ENCODE peak calls at places on chromosome 5, in eight cellular contexts. One of them, this sample, is unnamed.

GRCh38 chr5:151092750-151093149 is 11.9 kb upstream of the TNIP1 start:
- DNase-seq in fibroblast of mammary gland: peak
- DNase-seq in fibroblast of pulmonary artery: peak
- DNase-seq in AG10803: peak
- DNase-seq in body of pancreas: no peak
- DNase-seq in ovary: no peak
- DNase-seq in lower lobe of right lung: no peak
- DNase-seq in keratinocyte: no peak
- DNase-seq in this sample: peak

GRCh38 chr5:135213466-135214239 is 179.6 kb upstream of the PITX1 start:
- DNase-seq in fibroblast of pulmonary artery: no peak
- DNase-seq in lower lobe of right lung: no peak
- DNase-seq in keratinocyte: no peak
- DNase-seq in fibroblast of mammary gland: no peak
- DNase-seq in body of pancreas: no peak
- DNase-seq in ovary: no peak
- DNase-seq in AG10803: no peak
- DNase-seq in this sample: no peak

GRCh38 chr5:36638056-36638455 is 31.6 kb downstream of the SLC1A3 start:
- DNase-seq in fibroblast of mammary gland: no peak
- DNase-seq in body of pancreas: no peak
- DNase-seq in fibroblast of pulmonary artery: no peak
- DNase-seq in ovary: no peak
- DNase-seq in AG10803: no peak
- DNase-seq in keratinocyte: no peak
- DNase-seq in lower lobe of right lung: no peak
- DNase-seq in this sample: no peak

GRCh38 chr5:41432481-41433253 is 77.7 kb downstream of the PLCXD3 start:
- DNase-seq in keratinocyte: no peak
- DNase-seq in lower lobe of right lung: no peak
- DNase-seq in body of pancreas: peak
- DNase-seq in ovary: no peak
- DNase-seq in fibroblast of pulmonary artery: no peak
- DNase-seq in AG10803: no peak
- DNase-seq in fibroblast of mammary gland: no peak
- DNase-seq in this sample: no peak

GRCh38 chr5:136802382-136802781 is 437.0 kb upstream of the TRPC7 start:
- DNase-seq in fibroblast of pulmonary artery: peak
- DNase-seq in ovary: no peak
- DNase-seq in lower lobe of right lung: no peak
- DNase-seq in keratinocyte: no peak
- DNase-seq in AG10803: peak
- DNase-seq in body of pancreas: no peak
- DNase-seq in fibroblast of mammary gland: peak
- DNase-seq in this sample: no peak

GRCh38 chr5:6759401-6759800 is 46.2 kb downstream of the TENT4A start:
- DNase-seq in AG10803: no peak
- DNase-seq in fibroblast of pulmonary artery: peak
- DNase-seq in ovary: no peak
- DNase-seq in fibroblast of mammary gland: peak
- DNase-seq in keratinocyte: peak
- DNase-seq in lower lobe of right lung: no peak
- DNase-seq in body of pancreas: peak
- DNase-seq in this sample: no peak

GRCh38 chr5:159928122-159928960 is 12.1 kb downstream of the ADRA1B start:
- DNase-seq in body of pancreas: no peak
- DNase-seq in AG10803: peak
- DNase-seq in fibroblast of pulmonary artery: peak
- DNase-seq in lower lobe of right lung: peak
- DNase-seq in ovary: no peak
- DNase-seq in fibroblast of mammary gland: peak
- DNase-seq in keratinocyte: peak
- DNase-seq in this sample: peak

GRCh38 chr5:110956913-110957813 is 114.3 kb upstream of the TSLP start:
- DNase-seq in keratinocyte: peak
- DNase-seq in body of pancreas: no peak
- DNase-seq in AG10803: no peak
- DNase-seq in fibroblast of pulmonary artery: no peak
- DNase-seq in fibroblast of mammary gland: no peak
- DNase-seq in lower lobe of right lung: no peak
- DNase-seq in ovary: no peak
- DNase-seq in this sample: no peak

GRCh38 chr5:179317411-179318192 is 27.7 kb downstream of the ADAMTS2 start:
- DNase-seq in fibroblast of pulmonary artery: no peak
- DNase-seq in keratinocyte: no peak
- DNase-seq in AG10803: no peak
- DNase-seq in body of pancreas: peak
- DNase-seq in ovary: no peak
- DNase-seq in fibroblast of mammary gland: no peak
- DNase-seq in lower lobe of right lung: peak
- DNase-seq in this sample: no peak

GRCh38 chr5:39192449-39193160 is 26.8 kb downstream of the FYB1 start:
- DNase-seq in fibroblast of mammary gland: no peak
- DNase-seq in ovary: no peak
- DNase-seq in body of pancreas: no peak
- DNase-seq in AG10803: no peak
- DNase-seq in lower lobe of right lung: no peak
- DNase-seq in fibroblast of pulmonary artery: no peak
- DNase-seq in keratinocyte: no peak
- DNase-seq in this sample: no peak

GRCh38 chr5:177455036-177455660 is 8.5 kb downstream of the PRR7 start:
- DNase-seq in keratinocyte: no peak
- DNase-seq in ovary: peak
- DNase-seq in fibroblast of pulmonary artery: peak
- DNase-seq in fibroblast of mammary gland: peak
- DNase-seq in AG10803: peak
- DNase-seq in body of pancreas: peak
- DNase-seq in lower lobe of right lung: peak
- DNase-seq in this sample: no peak

GRCh38 chr5:156526081-156527017 is 199.4 kb downstream of the SGCD start:
- DNase-seq in AG10803: peak
- DNase-seq in fibroblast of mammary gland: no peak
- DNase-seq in body of pancreas: no peak
- DNase-seq in fibroblast of pulmonary artery: no peak
- DNase-seq in lower lobe of right lung: no peak
- DNase-seq in ovary: no peak
- DNase-seq in keratinocyte: no peak
- DNase-seq in this sample: no peak

GRCh38 chr5:95861858-95862561 is 39.5 kb upstream of the GLRX start:
- DNase-seq in AG10803: peak
- DNase-seq in fibroblast of pulmonary artery: peak
- DNase-seq in lower lobe of right lung: no peak
- DNase-seq in fibroblast of mammary gland: peak
- DNase-seq in keratinocyte: no peak
- DNase-seq in body of pancreas: peak
- DNase-seq in ovary: no peak
- DNase-seq in this sample: peak

DNA sequence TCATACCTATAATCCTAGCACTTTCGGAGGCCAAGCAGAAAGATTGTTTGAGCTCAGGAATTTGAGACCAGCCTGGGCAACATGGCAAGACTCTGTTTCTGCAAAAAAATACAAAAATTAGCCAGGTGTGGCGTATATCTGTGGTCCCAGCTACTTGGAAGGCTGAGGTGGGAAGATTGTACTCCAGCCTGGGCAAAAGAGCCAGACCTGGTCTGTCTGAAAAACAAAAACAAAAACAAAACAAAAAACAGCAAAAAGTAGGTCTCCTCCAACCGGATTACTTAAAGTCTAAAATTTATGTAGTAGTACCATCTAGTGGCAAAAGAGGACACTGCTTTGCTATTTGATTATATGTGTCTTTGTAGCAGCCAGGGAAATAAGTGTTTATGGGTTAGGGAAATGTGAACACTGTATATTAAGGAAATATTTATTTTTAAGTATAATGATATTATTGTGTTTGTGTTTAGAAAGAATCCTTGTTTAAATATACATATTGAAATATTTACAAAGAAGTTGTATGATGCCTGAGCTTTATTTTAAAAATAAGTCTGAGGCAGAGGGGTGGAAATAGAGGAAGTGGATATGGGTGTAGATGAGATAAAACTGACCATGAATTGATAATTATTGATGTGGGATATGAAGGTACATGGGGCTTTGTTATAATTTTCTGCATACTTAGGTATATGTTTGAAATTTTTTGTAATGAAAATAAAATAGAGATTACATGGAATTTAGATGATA is 20.0 kb downstream of the APC start:
- DNase-seq in body of pancreas: no peak
- DNase-seq in lower lobe of right lung: no peak
- DNase-seq in fibroblast of mammary gland: peak
- DNase-seq in keratinocyte: no peak
- DNase-seq in fibroblast of pulmonary artery: peak
- DNase-seq in AG10803: peak
- DNase-seq in ovary: no peak
- DNase-seq in this sample: no peak
- H3K4me3 ChIP-seq in body of pancreas: no peak
- H3K4me3 ChIP-seq in lower lobe of right lung: no peak
- H3K4me3 ChIP-seq in fibroblast of mammary gland: no peak
- H3K4me3 ChIP-seq in keratinocyte: no peak
- H3K4me3 ChIP-seq in fibroblast of pulmonary artery: peak
- H3K4me3 ChIP-seq in AG10803: peak
- H3K4me3 ChIP-seq in ovary: peak
- H3K4me3 ChIP-seq in this sample: no peak

GRCh38 chr5:140855772-140856674 is at the start of gene PCDHA10:
- DNase-seq in ovary: no peak
- DNase-seq in keratinocyte: no peak
- DNase-seq in fibroblast of pulmonary artery: peak
- DNase-seq in AG10803: no peak
- DNase-seq in body of pancreas: no peak
- DNase-seq in lower lobe of right lung: no peak
- DNase-seq in fibroblast of mammary gland: peak
- DNase-seq in this sample: no peak
- TF ChIP-seq CTCF in ovary: no peak
- TF ChIP-seq CTCF in keratinocyte: no peak
- TF ChIP-seq CTCF in fibroblast of pulmonary artery: no peak
- TF ChIP-seq CTCF in AG10803: no peak
- TF ChIP-seq CTCF in body of pancreas: peak
- TF ChIP-seq CTCF in lower lobe of right lung: peak
- TF ChIP-seq CTCF in fibroblast of mammary gland: peak
- TF ChIP-seq CTCF in this sample: peak

DNA sequence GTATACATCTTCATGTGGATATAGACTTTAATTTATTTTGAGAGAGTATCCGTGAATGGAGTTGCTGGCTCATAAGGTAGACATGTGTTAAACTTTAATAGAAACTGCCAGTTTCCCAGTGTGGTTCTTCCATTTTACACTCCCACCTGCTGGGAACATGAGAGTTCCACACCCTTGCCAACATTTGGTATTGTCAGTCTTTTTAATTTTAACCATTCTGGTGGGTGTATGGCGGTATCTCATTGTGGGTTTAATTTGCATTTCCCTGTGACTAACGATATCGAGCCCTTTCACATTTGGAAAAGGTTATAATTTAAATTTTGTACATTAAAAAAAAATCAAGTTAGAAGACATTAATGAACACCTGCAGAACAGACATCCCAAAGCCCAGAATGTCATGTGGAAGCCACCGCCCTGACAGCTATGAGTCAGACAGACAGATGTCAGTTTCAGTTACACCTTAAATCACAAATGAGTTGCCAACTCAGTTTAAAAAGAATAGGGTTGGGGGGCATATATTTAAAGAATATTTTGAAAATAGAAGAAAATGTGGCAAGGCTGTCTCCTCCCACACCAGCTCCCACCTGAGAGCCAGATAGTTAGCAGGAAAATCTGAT is 36.9 kb downstream of the ANKRD33B start:
- DNase-seq in fibroblast of pulmonary artery: no peak
- DNase-seq in keratinocyte: no peak
- DNase-seq in AG10803: no peak
- DNase-seq in fibroblast of mammary gland: peak
- DNase-seq in lower lobe of right lung: no peak
- DNase-seq in body of pancreas: no peak
- DNase-seq in ovary: no peak
- DNase-seq in this sample: no peak
- H3K4me3 ChIP-seq in fibroblast of pulmonary artery: peak
- H3K4me3 ChIP-seq in keratinocyte: no peak
- H3K4me3 ChIP-seq in AG10803: no peak
- H3K4me3 ChIP-seq in fibroblast of mammary gland: no peak
- H3K4me3 ChIP-seq in lower lobe of right lung: no peak
- H3K4me3 ChIP-seq in body of pancreas: no peak
- H3K4me3 ChIP-seq in ovary: no peak
- H3K4me3 ChIP-seq in this sample: no peak

DNA sequence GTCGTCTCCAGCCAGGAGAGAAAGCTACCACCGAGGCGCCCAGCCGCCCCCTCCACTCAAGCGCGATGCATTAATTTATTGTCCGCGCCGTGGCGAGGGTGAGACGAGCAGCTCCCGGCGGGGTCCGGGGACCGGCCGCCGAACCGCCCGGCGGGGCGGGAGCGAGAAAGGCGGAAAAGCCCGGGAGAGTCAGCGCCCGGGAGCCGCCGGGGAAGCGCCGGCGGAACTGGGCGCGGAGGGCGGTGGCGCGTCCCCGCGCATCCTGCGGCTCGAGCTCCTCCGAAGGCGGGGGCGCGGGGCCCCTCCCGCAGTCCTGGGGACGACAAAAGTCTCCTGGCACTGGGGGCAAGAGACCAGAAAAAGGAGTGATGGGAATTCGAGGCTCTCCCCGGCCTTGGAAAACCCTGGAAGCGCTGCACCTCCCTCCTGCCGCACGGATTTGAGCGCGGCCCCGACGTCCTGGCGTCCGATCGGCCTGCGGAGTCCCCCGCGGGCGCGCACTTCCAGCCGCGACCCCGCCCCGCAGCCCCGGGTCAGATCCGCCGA is at the start of gene EPB41L4A:
- DNase-seq in fibroblast of mammary gland: no peak
- DNase-seq in keratinocyte: no peak
- DNase-seq in lower lobe of right lung: peak
- DNase-seq in fibroblast of pulmonary artery: peak
- DNase-seq in ovary: peak
- DNase-seq in body of pancreas: peak
- DNase-seq in AG10803: no peak
- DNase-seq in this sample: no peak
- TF ChIP-seq CTCF in fibroblast of mammary gland: no peak
- TF ChIP-seq CTCF in keratinocyte: no peak
- TF ChIP-seq CTCF in lower lobe of right lung: no peak
- TF ChIP-seq CTCF in fibroblast of pulmonary artery: no peak
- TF ChIP-seq CTCF in ovary: no peak
- TF ChIP-seq CTCF in body of pancreas: no peak
- TF ChIP-seq CTCF in AG10803: no peak
- TF ChIP-seq CTCF in this sample: no peak

GRCh38 chr5:172869734-172870133 is 35.7 kb downstream of the ERGIC1 start:
- DNase-seq in ovary: no peak
- DNase-seq in fibroblast of mammary gland: peak
- DNase-seq in fibroblast of pulmonary artery: no peak
- DNase-seq in AG10803: no peak
- DNase-seq in keratinocyte: no peak
- DNase-seq in body of pancreas: no peak
- DNase-seq in lower lobe of right lung: no peak
- DNase-seq in this sample: no peak
- H3K4me3 ChIP-seq in ovary: no peak
- H3K4me3 ChIP-seq in fibroblast of mammary gland: no peak
- H3K4me3 ChIP-seq in fibroblast of pulmonary artery: no peak
- H3K4me3 ChIP-seq in AG10803: no peak
- H3K4me3 ChIP-seq in keratinocyte: no peak
- H3K4me3 ChIP-seq in body of pancreas: no peak
- H3K4me3 ChIP-seq in lower lobe of right lung: no peak
- H3K4me3 ChIP-seq in this sample: no peak

DNA sequence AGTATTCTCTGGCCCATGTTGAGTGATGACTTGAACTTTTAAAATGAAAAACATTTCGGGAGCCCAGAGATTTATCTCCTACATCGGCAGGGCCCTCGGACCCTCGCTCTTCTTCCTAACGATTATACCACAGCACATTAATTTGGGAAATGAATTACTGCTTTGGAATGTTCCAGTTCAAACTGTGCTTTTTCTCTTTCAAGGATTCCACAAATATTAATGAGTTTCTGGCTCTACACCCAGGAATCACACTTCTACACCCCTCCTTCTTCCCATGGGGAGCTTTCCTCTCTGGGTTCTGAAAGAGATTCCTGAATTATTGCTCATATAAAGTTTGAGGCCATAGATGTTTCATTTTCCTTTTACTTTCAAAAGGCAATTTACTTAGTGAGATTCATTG is 41.2 kb downstream of the NSG2 start:
- DNase-seq in lower lobe of right lung: no peak
- DNase-seq in body of pancreas: no peak
- DNase-seq in keratinocyte: no peak
- DNase-seq in AG10803: peak
- DNase-seq in fibroblast of pulmonary artery: no peak
- DNase-seq in fibroblast of mammary gland: no peak
- DNase-seq in ovary: no peak
- DNase-seq in this sample: no peak
- TF ChIP-seq CTCF in lower lobe of right lung: no peak
- TF ChIP-seq CTCF in body of pancreas: no peak
- TF ChIP-seq CTCF in keratinocyte: no peak
- TF ChIP-seq CTCF in AG10803: no peak
- TF ChIP-seq CTCF in fibroblast of pulmonary artery: no peak
- TF ChIP-seq CTCF in fibroblast of mammary gland: no peak
- TF ChIP-seq CTCF in ovary: no peak
- TF ChIP-seq CTCF in this sample: no peak